ENCODE peak calls at places on chromosomes 16 and 17, in six cellular contexts. T, W, R, V, O and Y are unnamed samples.
A peak's percentile ranks its signal among the peaks of the same experiment; 100 is the strongest.

GRCh38 chr16:55703003-55704001 is 47.5 kb downstream of the SLC6A2 start:
- DNase-seq in T (no peak), W (peak; percentile 11), R (no peak), V (peak; percentile 66), O (peak; percentile 62), Y (peak; percentile 15)

GRCh38 chr16:3138823-3139426 is 4.1 kb downstream of the ZNF213 start:
- DNase-seq in T (no peak), W (no peak), R (no peak), V (no peak), O (no peak), Y (no peak)

GRCh38 chr16:86575754-86576557 is 2.4 kb upstream of the FOXL1 start:
- DNase-seq in T (no peak), W (no peak), R (peak; percentile 91), V (peak; percentile 98), O (peak; percentile 98), Y (peak; percentile 96)

GRCh38 chr17:71613996-71614395 is 506.8 kb upstream of the SOX9 start:
- DNase-seq in T (no peak), W (no peak), R (no peak), V (no peak), O (no peak), Y (no peak)

GRCh38 chr16:30780021-30780420 is 7.0 kb downstream of the ZNF629 start:
- DNase-seq in T (no peak), W (no peak), R (no peak), V (no peak), O (no peak), Y (no peak)

GRCh38 chr16:75494696-75495601 is at the start of gene CHST6:
- DNase-seq in T (no peak), W (peak; percentile 39), R (peak; percentile 66), V (peak; percentile 64), O (no peak), Y (no peak)

GRCh38 chr17:75516619-75517276 is 420 bp downstream of the TSEN54 start:
- DNase-seq in T (no peak), W (no peak), R (peak; percentile 61), V (peak; percentile 30), O (no peak), Y (no peak)

GRCh38 chr16:57628008-57628781 is at the start of gene ADGRG1:
- DNase-seq in T (no peak), W (peak; percentile 78), R (peak; percentile 71), V (peak; percentile 99), O (peak; percentile 96), Y (peak; percentile 99)

GRCh38 chr16:49287572-49287971 is 5.9 kb upstream of the CBLN1 start:
- DNase-seq in T (no peak), W (no peak), R (no peak), V (no peak), O (no peak), Y (no peak)

GRCh38 chr16:73949574-73950348 is 346.9 kb upstream of the PSMD7 start:
- DNase-seq in T (no peak), W (no peak), R (no peak), V (peak; percentile 30), O (peak; percentile 87), Y (peak; percentile 43)

GRCh38 chr16:68939921-68940320 is 96.6 kb downstream of the TANGO6 start:
- DNase-seq in T (no peak), W (no peak), R (no peak), V (no peak), O (no peak), Y (no peak)

GRCh38 chr17:2416010-2416734 is 15.3 kb upstream of the MNT start:
- DNase-seq in T (peak; percentile 83), W (peak; percentile 78), R (peak; percentile 92), V (peak; percentile 86), O (peak; percentile 85), Y (peak; percentile 76)

GRCh38 chr16:62035115-62036092 is 834 bp downstream of the CDH8 start:
- DNase-seq in T (no peak), W (no peak), R (no peak), V (no peak), O (no peak), Y (no peak)

GRCh38 chr16:89484923-89485679 is 5.3 kb downstream of the ANKRD11 start:
- DNase-seq in T (no peak), W (no peak), R (no peak), V (no peak), O (no peak), Y (no peak)

GRCh38 chr17:71496552-71496951 is 624.3 kb upstream of the SOX9 start:
- DNase-seq in T (no peak), W (no peak), R (no peak), V (no peak), O (no peak), Y (no peak)

GRCh38 chr17:83160443-83161297 is 81.3 kb downstream of the METRNL start:
- DNase-seq in T (no peak), W (no peak), R (no peak), V (no peak), O (no peak), Y (no peak)

GRCh38 chr17:79535728-79536025 is 75.2 kb downstream of the RBFOX3 start:
- DNase-seq in T (no peak), W (no peak), R (no peak), V (no peak), O (no peak), Y (no peak)